ENCODE peak calls at places on chromosome X, in six cellular contexts. I is EH, N is tibial artery, F is non-pigmented ciliary epithelial cell, Y is fibroblast of the aortic adventitia, G is GDM1. D is an unnamed sample.

GRCh38 chrX:140091276-140091886 is 126.1 kb upstream of the CXorf66 start:
- DNase-seq in I (no peak), N (peak), F (no peak), Y (no peak), G (no peak), D (no peak)

GRCh38 chrX:75038925-75039324 is 113.7 kb upstream of the NEXMIF start:
- DNase-seq in I (peak), N (no peak), F (no peak), Y (peak), G (no peak), D (no peak)

GRCh38 chrX:129743835-129744234 is 5.1 kb downstream of the XPNPEP2 start:
- DNase-seq in I (no peak), N (no peak), F (no peak), Y (no peak), G (no peak), D (peak)

GRCh38 chrX:139201924-139202323 is 328.6 kb upstream of the F9 start:
- DNase-seq in I (no peak), N (no peak), F (no peak), Y (peak), G (no peak), D (no peak)

GRCh38 chrX:45157647-45158046 is 43.0 kb downstream of the DIPK2B start:
- DNase-seq in I (no peak), N (no peak), F (no peak), Y (no peak), G (no peak), D (no peak)

GRCh38 chrX:120857240-120857639 is 18.4 kb downstream of the CT47B1 start:
- DNase-seq in I (peak), N (no peak), F (no peak), Y (no peak), G (no peak), D (no peak)

GRCh38 chrX:50459615-50460014 is 11.0 kb downstream of the DGKK start:
- DNase-seq in I (no peak), N (no peak), F (no peak), Y (no peak), G (no peak), D (no peak)

GRCh38 chrX:6226053-6226645 is 2.5 kb downstream of the NLGN4X start:
- DNase-seq in I (no peak), N (no peak), F (no peak), Y (no peak), G (no peak), D (no peak)

GRCh38 chrX:15769300-15769954 is 20.9 kb upstream of the ZRSR2 start:
- DNase-seq in I (peak), N (no peak), F (no peak), Y (no peak), G (no peak), D (no peak)

GRCh38 chrX:16640823-16641222 is 9.1 kb upstream of the S100G start:
- DNase-seq in I (no peak), N (no peak), F (no peak), Y (no peak), G (no peak), D (no peak)

GRCh38 chrX:109672239-109672638 is 47.3 kb upstream of the KCNE5 start:
- DNase-seq in I (no peak), N (no peak), F (no peak), Y (peak), G (no peak), D (no peak)

GRCh38 chrX:103730746-103731508 is 20.2 kb downstream of the TMEM31 start:
- DNase-seq in I (peak), N (no peak), F (no peak), Y (peak), G (no peak), D (no peak)

GRCh38 chrX:153564047-153564606 is 34.8 kb downstream of the CCNQ start:
- DNase-seq in I (no peak), N (no peak), F (no peak), Y (no peak), G (no peak), D (no peak)

GRCh38 chrX:139762400-139763183 is 54.6 kb upstream of the MCF2 start:
- DNase-seq in I (no peak), N (peak), F (peak), Y (peak), G (no peak), D (no peak)

GRCh38 chrX:131704136-131704695 is 160.3 kb downstream of the OR13H1 start:
- DNase-seq in I (no peak), N (no peak), F (no peak), Y (peak), G (peak), D (peak)

GRCh38 chrX:1359477-1359873 is 22.9 kb downstream of the IL3RA start:
- DNase-seq in I (no peak), N (no peak), F (no peak), Y (no peak), G (no peak), D (no peak)

GRCh38 chrX:19303216-19303880 is 40.4 kb upstream of the PDHA1 start:
- DNase-seq in I (peak), N (peak), F (peak), Y (peak), G (no peak), D (no peak)

GRCh38 chrX:40184968-40185367 is 87.2 kb upstream of the BCOR start:
- DNase-seq in I (no peak), N (no peak), F (no peak), Y (no peak), G (no peak), D (no peak)

GRCh38 chrX:130523460-130524394 is 121.9 kb downstream of the RBMX2 start:
- DNase-seq in I (peak), N (peak), F (no peak), Y (no peak), G (no peak), D (no peak)

GRCh38 chrX:5681159-5681558 is 547.5 kb downstream of the NLGN4X start:
- DNase-seq in I (no peak), N (no peak), F (no peak), Y (no peak), G (peak), D (no peak)

GRCh38 chrX:19579485-19579884 is 64.2 kb upstream of the MAP3K15 start:
- DNase-seq in I (peak), N (no peak), F (no peak), Y (peak), G (no peak), D (no peak)

GRCh38 chrX:103488332-103488731 is 31.0 kb downstream of the RAB40A start:
- DNase-seq in I (peak), N (no peak), F (no peak), Y (peak), G (no peak), D (no peak)

GRCh38 chrX:137234651-137235402 is 201.0 kb upstream of the GPR101 start:
- DNase-seq in I (no peak), N (no peak), F (no peak), Y (no peak), G (no peak), D (no peak)

GRCh38 chrX:39676434-39676833 is 421.3 kb downstream of the BCOR start:
- DNase-seq in I (peak), N (no peak), F (no peak), Y (no peak), G (no peak), D (no peak)

GRCh38 chrX:41922694-41923171 is 621 bp downstream of the CASK start:
- DNase-seq in I (peak), N (peak), F (no peak), Y (peak), G (no peak), D (peak)

GRCh38 chrX:119970574-119970973 is 27.0 kb upstream of the NKAP start:
- DNase-seq in I (no peak), N (no peak), F (no peak), Y (no peak), G (no peak), D (no peak)

GRCh38 chrX:104098919-104099318 is 13.4 kb upstream of the ZCCHC18 start:
- DNase-seq in I (no peak), N (no peak), F (no peak), Y (no peak), G (no peak), D (no peak)

GRCh38 chrX:69807400-69807799 is 191.5 kb downstream of the EDA start:
- DNase-seq in I (no peak), N (no peak), F (no peak), Y (no peak), G (no peak), D (no peak)

GRCh38 chrX:136146614-136147319 is 566 bp upstream of the FHL1 start:
- DNase-seq in I (no peak), N (no peak), F (no peak), Y (no peak), G (no peak), D (no peak)

D was measured in posterior vena cava.